ENCODE peak calls at places on chromosomes 4 and X, in six cellular contexts. One of them, this sample, is unnamed.

GRCh38 chrX:117978402-117978801 is 138.2 kb downstream of the KLHL13 start:
- DNase-seq in neuronal stem cell: no peak
- DNase-seq in NT2/D1: no peak
- DNase-seq in dorsolateral prefrontal cortex: no peak
- DNase-seq in neural progenitor cell: no peak
- DNase-seq in heart right ventricle: no peak
- DNase-seq in this sample: no peak

GRCh38 chr4:89486042-89486441 is 178.4 kb upstream of the GPRIN3 start:
- DNase-seq in neural progenitor cell: no peak
- DNase-seq in heart right ventricle: no peak
- DNase-seq in NT2/D1: no peak
- DNase-seq in dorsolateral prefrontal cortex: no peak
- DNase-seq in neuronal stem cell: no peak
- DNase-seq in this sample: peak

GRCh38 chrX:9466115-9466495 is 1.2 kb downstream of the TBL1X start:
- DNase-seq in neuronal stem cell: no peak
- DNase-seq in NT2/D1: no peak
- DNase-seq in neural progenitor cell: peak
- DNase-seq in dorsolateral prefrontal cortex: peak
- DNase-seq in heart right ventricle: peak
- DNase-seq in this sample: peak

GRCh38 chr4:5969336-5969735 is 48.9 kb downstream of the C4orf50 start:
- DNase-seq in NT2/D1: no peak
- DNase-seq in neural progenitor cell: no peak
- DNase-seq in dorsolateral prefrontal cortex: no peak
- DNase-seq in neuronal stem cell: no peak
- DNase-seq in heart right ventricle: no peak
- DNase-seq in this sample: no peak

GRCh38 chr4:165203541-165204461 is 3.6 kb upstream of the KLHL2 start:
- DNase-seq in heart right ventricle: no peak
- DNase-seq in neuronal stem cell: no peak
- DNase-seq in neural progenitor cell: no peak
- DNase-seq in NT2/D1: no peak
- DNase-seq in dorsolateral prefrontal cortex: no peak
- DNase-seq in this sample: peak

GRCh38 chr4:2341911-2342652 is 76.4 kb downstream of the ZFYVE28 start:
- DNase-seq in dorsolateral prefrontal cortex: peak
- DNase-seq in neural progenitor cell: no peak
- DNase-seq in neuronal stem cell: no peak
- DNase-seq in heart right ventricle: no peak
- DNase-seq in NT2/D1: no peak
- DNase-seq in this sample: no peak

GRCh38 chr4:79294064-79294463 is 31.8 kb downstream of the NAA11 start:
- DNase-seq in dorsolateral prefrontal cortex: no peak
- DNase-seq in neural progenitor cell: no peak
- DNase-seq in heart right ventricle: no peak
- DNase-seq in neuronal stem cell: no peak
- DNase-seq in NT2/D1: no peak
- DNase-seq in this sample: peak

GRCh38 chrX:115713465-115713864 is 152.5 kb downstream of the PLS3 start:
- DNase-seq in dorsolateral prefrontal cortex: no peak
- DNase-seq in neural progenitor cell: no peak
- DNase-seq in NT2/D1: no peak
- DNase-seq in neuronal stem cell: no peak
- DNase-seq in heart right ventricle: no peak
- DNase-seq in this sample: peak

GRCh38 chrX:153871451-153871850 is 14.5 kb downstream of the L1CAM start:
- DNase-seq in neural progenitor cell: peak
- DNase-seq in NT2/D1: no peak
- DNase-seq in neuronal stem cell: no peak
- DNase-seq in dorsolateral prefrontal cortex: no peak
- DNase-seq in heart right ventricle: no peak
- DNase-seq in this sample: no peak

GRCh38 chr4:2875556-2875955 is 31.9 kb downstream of the ADD1 start:
- DNase-seq in neuronal stem cell: no peak
- DNase-seq in neural progenitor cell: no peak
- DNase-seq in heart right ventricle: no peak
- DNase-seq in dorsolateral prefrontal cortex: no peak
- DNase-seq in NT2/D1: no peak
- DNase-seq in this sample: no peak

GRCh38 chrX:153411255-153411987 is at the start of gene ZFP92:
- DNase-seq in heart right ventricle: peak
- DNase-seq in neural progenitor cell: no peak
- DNase-seq in neuronal stem cell: no peak
- DNase-seq in dorsolateral prefrontal cortex: peak
- DNase-seq in NT2/D1: no peak
- DNase-seq in this sample: no peak

GRCh38 chr4:144421839-144422565 is 224.0 kb upstream of the HHIP start:
- DNase-seq in neuronal stem cell: peak
- DNase-seq in dorsolateral prefrontal cortex: no peak
- DNase-seq in NT2/D1: no peak
- DNase-seq in heart right ventricle: no peak
- DNase-seq in neural progenitor cell: peak
- DNase-seq in this sample: peak

GRCh38 chr4:45078201-45078600 is 351.8 kb upstream of the GNPDA2 start:
- DNase-seq in neural progenitor cell: no peak
- DNase-seq in heart right ventricle: no peak
- DNase-seq in dorsolateral prefrontal cortex: no peak
- DNase-seq in neuronal stem cell: no peak
- DNase-seq in NT2/D1: no peak
- DNase-seq in this sample: no peak

GRCh38 chr4:2417765-2418651 is at the start of gene ZFYVE28:
- DNase-seq in NT2/D1: no peak
- DNase-seq in neuronal stem cell: no peak
- DNase-seq in heart right ventricle: no peak
- DNase-seq in dorsolateral prefrontal cortex: no peak
- DNase-seq in neural progenitor cell: peak
- DNase-seq in this sample: peak

GRCh38 chr4:138078264-138078663 is 163.9 kb downstream of the SLC7A11 start:
- DNase-seq in NT2/D1: no peak
- DNase-seq in neuronal stem cell: no peak
- DNase-seq in neural progenitor cell: no peak
- DNase-seq in heart right ventricle: no peak
- DNase-seq in dorsolateral prefrontal cortex: no peak
- DNase-seq in this sample: peak

GRCh38 chrX:45196701-45197100 is 4.0 kb downstream of the DIPK2B start:
- DNase-seq in dorsolateral prefrontal cortex: no peak
- DNase-seq in neural progenitor cell: no peak
- DNase-seq in heart right ventricle: no peak
- DNase-seq in NT2/D1: no peak
- DNase-seq in neuronal stem cell: no peak
- DNase-seq in this sample: no peak

GRCh38 chrX:22093550-22093949 is 61.4 kb downstream of the PHEX start:
- DNase-seq in neuronal stem cell: no peak
- DNase-seq in NT2/D1: no peak
- DNase-seq in heart right ventricle: no peak
- DNase-seq in neural progenitor cell: no peak
- DNase-seq in dorsolateral prefrontal cortex: no peak
- DNase-seq in this sample: no peak

GRCh38 chr4:2047031-2047660 is 12.0 kb upstream of the NAT8L start:
- DNase-seq in NT2/D1: no peak
- DNase-seq in heart right ventricle: no peak
- DNase-seq in dorsolateral prefrontal cortex: no peak
- DNase-seq in neuronal stem cell: no peak
- DNase-seq in neural progenitor cell: no peak
- DNase-seq in this sample: no peak

GRCh38 chr4:125314676-125315570 is at the start of gene FAT4:
- DNase-seq in heart right ventricle: peak
- DNase-seq in NT2/D1: peak
- DNase-seq in dorsolateral prefrontal cortex: peak
- DNase-seq in neural progenitor cell: peak
- DNase-seq in neuronal stem cell: peak
- DNase-seq in this sample: peak

GRCh38 chr4:60579335-60579734 is 620.8 kb upstream of the ADGRL3 start:
- DNase-seq in dorsolateral prefrontal cortex: no peak
- DNase-seq in neural progenitor cell: no peak
- DNase-seq in NT2/D1: no peak
- DNase-seq in neuronal stem cell: no peak
- DNase-seq in heart right ventricle: no peak
- DNase-seq in this sample: peak

DNA sequence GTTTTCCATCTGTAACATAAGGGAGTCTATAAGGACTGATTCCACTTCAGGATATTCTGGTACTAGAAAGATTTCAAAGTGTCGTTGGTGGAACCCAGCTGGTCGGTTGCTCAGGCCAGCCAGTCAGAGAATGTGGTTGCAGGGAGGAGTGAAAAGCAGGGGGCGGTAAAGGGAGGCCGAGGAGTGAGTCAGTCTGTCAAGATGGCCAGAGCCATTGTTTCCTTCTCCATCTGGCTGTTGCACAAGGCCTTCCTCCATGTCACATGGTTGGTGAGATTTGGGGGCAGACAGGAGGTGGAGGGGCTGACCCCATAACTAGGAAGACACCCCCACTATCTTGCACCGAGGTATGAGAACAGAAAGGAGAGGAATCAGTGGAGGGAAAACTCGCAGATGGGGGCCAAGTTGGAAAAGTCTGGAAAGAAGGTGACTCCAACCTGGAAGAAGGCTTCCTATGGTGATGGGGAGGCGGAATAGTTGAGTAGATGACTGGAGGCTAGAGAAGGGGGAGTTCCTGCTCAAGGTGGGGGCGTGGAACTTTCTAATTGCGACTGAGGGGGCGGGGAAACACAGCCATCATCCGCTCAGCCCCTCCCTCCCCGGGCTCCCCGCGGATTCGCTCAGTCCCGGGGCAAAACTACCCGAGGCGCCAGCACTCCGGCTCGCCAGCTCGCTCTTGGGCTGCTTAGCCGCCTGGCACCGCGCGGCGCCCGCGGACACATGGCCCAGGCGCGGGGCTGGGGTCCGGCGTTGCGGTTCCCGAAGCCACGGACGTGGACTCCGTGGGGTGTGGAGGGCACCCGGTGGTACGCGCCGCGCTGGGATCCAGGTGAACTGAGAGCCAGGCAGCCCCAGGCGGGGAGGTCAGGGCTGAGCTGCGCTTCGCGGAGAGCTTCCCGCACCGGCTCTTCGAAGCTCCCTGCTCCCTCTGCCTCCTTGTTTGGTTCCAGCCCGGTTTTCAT is 38.5 kb downstream of the STARD8 start:
- DNase-seq in NT2/D1: no peak
- DNase-seq in heart right ventricle: peak
- DNase-seq in neural progenitor cell: peak
- DNase-seq in neuronal stem cell: no peak
- DNase-seq in dorsolateral prefrontal cortex: no peak
- DNase-seq in this sample: peak
- H3K4me3 ChIP-seq in NT2/D1: peak
- H3K4me3 ChIP-seq in heart right ventricle: peak
- H3K4me3 ChIP-seq in neural progenitor cell: peak
- H3K4me3 ChIP-seq in neuronal stem cell: peak
- H3K4me3 ChIP-seq in dorsolateral prefrontal cortex: peak
- H3K4me3 ChIP-seq in this sample: no peak

GRCh38 chr4:120057416-120057815 is 9.2 kb downstream of the MAD2L1 start:
- DNase-seq in neural progenitor cell: no peak
- DNase-seq in dorsolateral prefrontal cortex: no peak
- DNase-seq in NT2/D1: no peak
- DNase-seq in neuronal stem cell: no peak
- DNase-seq in heart right ventricle: no peak
- DNase-seq in this sample: no peak

GRCh38 chr4:120055795-120056194 is 10.9 kb downstream of the MAD2L1 start:
- DNase-seq in dorsolateral prefrontal cortex: no peak
- DNase-seq in heart right ventricle: no peak
- DNase-seq in neural progenitor cell: no peak
- DNase-seq in NT2/D1: no peak
- DNase-seq in neuronal stem cell: no peak
- DNase-seq in this sample: no peak

GRCh38 chr4:120055167-120055566 is 11.5 kb downstream of the MAD2L1 start:
- DNase-seq in NT2/D1: no peak
- DNase-seq in neural progenitor cell: no peak
- DNase-seq in heart right ventricle: no peak
- DNase-seq in dorsolateral prefrontal cortex: no peak
- DNase-seq in neuronal stem cell: no peak
- DNase-seq in this sample: no peak

GRCh38 chr4:120053916-120054315 is 12.7 kb downstream of the MAD2L1 start:
- DNase-seq in heart right ventricle: no peak
- DNase-seq in neuronal stem cell: no peak
- DNase-seq in NT2/D1: no peak
- DNase-seq in neural progenitor cell: no peak
- DNase-seq in dorsolateral prefrontal cortex: no peak
- DNase-seq in this sample: no peak

GRCh38 chr4:120056249-120056648 is 10.4 kb downstream of the MAD2L1 start:
- DNase-seq in neural progenitor cell: no peak
- DNase-seq in neuronal stem cell: no peak
- DNase-seq in dorsolateral prefrontal cortex: no peak
- DNase-seq in heart right ventricle: no peak
- DNase-seq in NT2/D1: no peak
- DNase-seq in this sample: peak
- H3K4me3 ChIP-seq in neural progenitor cell: no peak
- H3K4me3 ChIP-seq in neuronal stem cell: no peak
- H3K4me3 ChIP-seq in dorsolateral prefrontal cortex: no peak
- H3K4me3 ChIP-seq in heart right ventricle: no peak
- H3K4me3 ChIP-seq in NT2/D1: no peak
- H3K4me3 ChIP-seq in this sample: no peak

GRCh38 chrX:30576881-30577280 is 685 bp downstream of the TASL start:
- DNase-seq in NT2/D1: no peak
- DNase-seq in neural progenitor cell: no peak
- DNase-seq in neuronal stem cell: no peak
- DNase-seq in dorsolateral prefrontal cortex: no peak
- DNase-seq in heart right ventricle: no peak
- DNase-seq in this sample: no peak

GRCh38 chrX:30570505-30570904 is 7.1 kb downstream of the TASL start:
- DNase-seq in NT2/D1: no peak
- DNase-seq in dorsolateral prefrontal cortex: no peak
- DNase-seq in heart right ventricle: no peak
- DNase-seq in neural progenitor cell: no peak
- DNase-seq in neuronal stem cell: no peak
- DNase-seq in this sample: peak

GRCh38 chrX:30572678-30573077 is 4.9 kb downstream of the TASL start:
- DNase-seq in neural progenitor cell: no peak
- DNase-seq in heart right ventricle: no peak
- DNase-seq in dorsolateral prefrontal cortex: no peak
- DNase-seq in neuronal stem cell: no peak
- DNase-seq in NT2/D1: no peak
- DNase-seq in this sample: no peak

GRCh38 chrX:30573125-30573524 is 4.4 kb downstream of the TASL start:
- DNase-seq in NT2/D1: no peak
- DNase-seq in heart right ventricle: no peak
- DNase-seq in neuronal stem cell: no peak
- DNase-seq in dorsolateral prefrontal cortex: no peak
- DNase-seq in neural progenitor cell: no peak
- DNase-seq in this sample: no peak

GRCh38 chrX:30572004-30572403 is 5.6 kb downstream of the TASL start:
- DNase-seq in NT2/D1: no peak
- DNase-seq in dorsolateral prefrontal cortex: no peak
- DNase-seq in neuronal stem cell: no peak
- DNase-seq in neural progenitor cell: no peak
- DNase-seq in heart right ventricle: no peak
- DNase-seq in this sample: no peak
- H3K4me3 ChIP-seq in NT2/D1: no peak
- H3K4me3 ChIP-seq in dorsolateral prefrontal cortex: no peak
- H3K4me3 ChIP-seq in neuronal stem cell: no peak
- H3K4me3 ChIP-seq in neural progenitor cell: no peak
- H3K4me3 ChIP-seq in heart right ventricle: no peak
- H3K4me3 ChIP-seq in this sample: no peak

DNA sequence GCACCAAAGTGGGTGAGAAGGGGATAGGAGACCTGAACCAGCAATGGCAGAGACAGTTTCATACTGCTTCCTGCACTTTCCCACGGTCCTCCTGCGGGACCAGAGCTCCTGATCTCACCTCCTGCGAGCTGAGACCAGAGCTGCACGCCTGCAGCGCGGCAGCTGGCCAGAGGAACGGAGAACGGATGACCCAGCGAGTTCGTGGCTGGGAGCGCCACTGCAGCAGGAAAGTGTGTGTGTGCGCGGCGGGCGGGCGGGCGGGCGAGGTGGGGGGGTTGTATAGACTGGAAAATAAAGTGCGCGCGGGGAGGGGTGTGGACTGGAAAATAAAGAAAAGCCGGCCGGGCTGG is 16.5 kb downstream of the MCF2 start:
- DNase-seq in neuronal stem cell: no peak
- DNase-seq in heart right ventricle: peak
- DNase-seq in NT2/D1: no peak
- DNase-seq in dorsolateral prefrontal cortex: no peak
- DNase-seq in neural progenitor cell: peak
- DNase-seq in this sample: peak
- H3K4me3 ChIP-seq in neuronal stem cell: no peak
- H3K4me3 ChIP-seq in heart right ventricle: peak
- H3K4me3 ChIP-seq in NT2/D1: peak
- H3K4me3 ChIP-seq in dorsolateral prefrontal cortex: peak
- H3K4me3 ChIP-seq in neural progenitor cell: peak
- H3K4me3 ChIP-seq in this sample: peak